ENCODE peak calls at places on chromosomes 2 and 18, in six cellular contexts. M is breast epithelium, W is esophagus muscularis mucosa, K is GM12864, A is dorsolateral prefrontal cortex, R is fibroblast of lung. C is an unnamed sample.

GRCh38 chr2:31888550-31888949 is 122.3 kb downstream of the MEMO1 start:
- DNase-seq in M (no peak), W (no peak), K (no peak), A (no peak), R (no peak), C (no peak)

GRCh38 chr18:2953935-2954641 is 58.9 kb downstream of the LPIN2 start:
- DNase-seq in M (no peak), W (no peak), K (no peak), A (no peak), R (no peak), C (no peak)

GRCh38 chr2:136130511-136130910 is 12.6 kb upstream of the CXCR4 start:
- DNase-seq in M (no peak), W (no peak), K (no peak), A (no peak), R (no peak), C (no peak)

GRCh38 chr2:71908798-71909197 is 238.9 kb downstream of the CYP26B1 start:
- DNase-seq in M (no peak), W (no peak), K (no peak), A (no peak), R (no peak), C (no peak)

GRCh38 chr2:149331023-149331400 is 625 bp downstream of the LYPD6 start:
- DNase-seq in M (no peak), W (no peak), K (no peak), A (no peak), R (no peak), C (no peak)

GRCh38 chr2:102806250-102806837 is 44.5 kb downstream of the TMEM182 start:
- DNase-seq in M (peak; percentile 64), W (peak; percentile 93), K (peak; percentile 12), A (no peak), R (peak; percentile 53), C (peak; percentile 57)

GRCh38 chr18:77000527-77000926 is 132.1 kb downstream of the MBP start:
- DNase-seq in M (peak; percentile 52), W (no peak), K (no peak), A (no peak), R (peak; percentile 13), C (peak; percentile 52)

GRCh38 chr2:59025157-59025757 is 784.1 kb upstream of the FANCL start:
- DNase-seq in M (no peak), W (no peak), K (no peak), A (no peak), R (peak; percentile 14), C (peak; percentile 48)

GRCh38 chr2:211114826-211115450 is 558.5 kb downstream of the CPS1 start:
- DNase-seq in M (no peak), W (no peak), K (no peak), A (no peak), R (peak; percentile 94), C (no peak)

GRCh38 chr2:187547353-187547979 is 6.8 kb downstream of the TFPI start:
- DNase-seq in M (no peak), W (no peak), K (no peak), A (no peak), R (peak; percentile 97), C (no peak)

GRCh38 chr2:1154710-1155594 is 204.3 kb downstream of the SNTG2 start:
- DNase-seq in M (no peak), W (peak; percentile 81), K (no peak), A (no peak), R (no peak), C (no peak)

GRCh38 chr2:214193943-214194342 is 216.9 kb upstream of the VWC2L start:
- DNase-seq in M (no peak), W (no peak), K (no peak), A (no peak), R (peak; percentile 82), C (no peak)

GRCh38 chr18:80200171-80200931 is 47.0 kb downstream of the PARD6G start:
- DNase-seq in M (no peak), W (peak; percentile 89), K (no peak), A (peak; percentile 66), R (no peak), C (no peak)

GRCh38 chr18:5732318-5732717 is 163.0 kb downstream of the TMEM200C start:
- DNase-seq in M (no peak), W (no peak), K (no peak), A (no peak), R (no peak), C (peak; percentile 1)

GRCh38 chr2:68746408-68746807 is 11.8 kb downstream of the ARHGAP25 start:
- DNase-seq in M (no peak), W (peak; percentile 57), K (no peak), A (no peak), R (no peak), C (no peak)

GRCh38 chr2:179861777-179862117 is 335 bp upstream of the ZNF385B start:
- DNase-seq in M (no peak), W (no peak), K (no peak), A (no peak), R (peak; percentile 29), C (no peak)

GRCh38 chr2:145199052-145199451 is 679.1 kb upstream of the ZEB2 start:
- DNase-seq in M (no peak), W (peak; percentile 64), K (no peak), A (no peak), R (no peak), C (no peak)

GRCh38 chr18:79681484-79682387 is 2.1 kb downstream of the CTDP1 start:
- DNase-seq in M (no peak), W (no peak), K (no peak), A (no peak), R (no peak), C (no peak)

GRCh38 chr2:172404824-172405223 is 22.6 kb upstream of the ITGA6 start:
- DNase-seq in M (no peak), W (no peak), K (no peak), A (no peak), R (peak; percentile 94), C (no peak)

GRCh38 chr18:79738565-79739439 is 58.9 kb upstream of the KCNG2 start:
- DNase-seq in M (no peak), W (no peak), K (no peak), A (no peak), R (no peak), C (no peak)

GRCh38 chr2:20348542-20348941 is 2.1 kb downstream of the PUM2 start:
- DNase-seq in M (no peak), W (no peak), K (no peak), A (no peak), R (no peak), C (no peak)

GRCh38 chr2:84749442-84749841 is 131.4 kb downstream of the TRABD2A start:
- DNase-seq in M (no peak), W (no peak), K (no peak), A (no peak), R (no peak), C (no peak)
- H3K4me3 ChIP-seq in M (no peak overlapping the region), W (no peak overlapping the region), K (no peak overlapping the region), A (no peak overlapping the region), R (no peak overlapping the region), C (no peak overlapping the region)

GRCh38 chr2:101188683-101189405 is 37.7 kb upstream of the TBC1D8 start:
- DNase-seq in M (no peak), W (no peak), K (no peak), A (no peak), R (peak; percentile 26), C (no peak)
- TF ChIP-seq CTCF in M (no peak), W (peak; percentile 21), K (peak; percentile 49), A (peak; percentile 16), R (peak; percentile 67), C (peak; percentile 34)

DNA sequence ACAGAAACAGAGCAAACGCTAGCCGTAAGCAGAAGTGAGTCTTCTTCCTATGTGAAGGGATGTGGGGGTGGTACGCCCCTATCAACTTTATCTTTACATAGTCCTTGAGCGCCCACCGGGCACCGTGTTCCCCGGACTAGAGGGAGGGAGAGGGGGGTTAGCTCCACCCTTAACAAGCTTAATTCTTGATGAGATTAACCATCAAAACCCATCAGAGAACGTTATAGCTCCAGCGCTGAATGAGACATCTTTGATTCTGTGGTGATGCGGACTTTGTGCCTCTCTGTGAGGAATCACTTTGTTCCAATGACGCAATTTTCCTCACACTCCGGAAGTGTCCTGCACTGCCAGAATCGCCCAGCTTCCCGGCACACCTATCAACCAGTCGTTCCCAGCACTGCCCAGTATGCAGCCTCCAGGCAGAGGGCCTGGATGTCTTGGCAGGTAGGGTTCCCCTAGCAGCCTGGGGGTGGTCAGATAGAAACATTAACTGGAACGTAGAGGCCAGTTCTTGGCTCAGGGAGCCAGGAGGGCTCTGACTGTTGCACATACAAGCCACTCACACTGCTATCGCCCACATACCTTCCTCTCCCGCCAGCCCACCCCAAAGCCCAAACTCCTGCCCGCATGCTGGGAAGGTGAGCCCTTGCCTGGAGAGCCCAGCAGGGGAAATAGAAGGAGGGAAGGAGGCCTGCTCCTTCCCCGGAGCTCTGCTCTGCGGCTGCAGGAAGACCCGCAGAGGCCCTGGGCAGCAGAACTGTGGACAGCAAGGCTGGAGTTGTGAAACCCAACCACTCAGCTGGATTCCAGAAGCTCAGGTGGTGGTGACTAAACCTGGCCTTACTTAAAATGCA is 1.9 kb upstream of the ODC1 start:
- DNase-seq in M (no peak), W (no peak), K (no peak), A (no peak), R (peak; percentile 20), C (no peak)
- H3K4me3 ChIP-seq in M (no peak overlapping the region), W (no peak overlapping the region), K (no peak overlapping the region), A (peak overlapping the region; percentile 86), R (no peak overlapping the region), C (peak overlapping the region; percentile 62)

DNA sequence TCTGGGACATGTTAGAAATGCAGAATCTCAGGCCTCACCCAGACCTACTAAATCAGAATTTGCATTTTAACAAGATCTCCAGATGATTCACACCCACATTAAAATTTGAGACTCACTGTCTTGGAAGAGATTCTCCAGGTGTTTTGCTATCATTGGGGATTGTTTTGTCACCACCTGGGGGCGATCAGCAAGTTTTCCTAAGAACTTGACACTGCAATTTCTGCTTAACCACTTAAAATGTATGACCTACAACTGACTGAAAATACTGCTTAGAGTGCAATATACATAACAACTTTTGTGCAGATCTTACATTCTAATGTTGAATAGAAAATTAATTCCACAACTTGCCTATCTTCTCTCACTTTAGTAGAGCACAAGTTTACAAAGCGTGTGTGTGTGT is 18.9 kb upstream of the ITGA4 start:
- DNase-seq in M (no peak), W (no peak), K (no peak), A (no peak), R (no peak), C (peak; percentile 43)
- TF ChIP-seq CTCF in M (no peak), W (no peak), K (peak; percentile 21), A (no peak), R (no peak), C (no peak)

GRCh38 chr2:239724194-239724849 is 300.8 kb downstream of the NDUFA10 start:
- DNase-seq in M (peak; percentile 49), W (no peak), K (no peak), A (peak; percentile 34), R (no peak), C (no peak)
- H3K4me3 ChIP-seq in M (no peak overlapping the region), W (no peak overlapping the region), K (no peak overlapping the region), A (no peak overlapping the region), R (no peak overlapping the region), C (no peak overlapping the region)